ENCODE peak calls at places on chromosome 21, in eight cellular contexts. One of them, this sample, is unnamed.

GRCh38 chr21:45912611-45913415 is 68.8 kb upstream of the COL6A1 start:
- DNase-seq in ascending aorta: no peak
- DNase-seq in adrenal gland: no peak
- DNase-seq in OCI-LY7: no peak
- DNase-seq in ovary: no peak
- DNase-seq in pancreas: no peak
- DNase-seq in heart left ventricle: no peak
- DNase-seq in HCT116: no peak
- DNase-seq in this sample: no peak

GRCh38 chr21:46325073-46325912 is 1.3 kb downstream of the PCNT start:
- DNase-seq in OCI-LY7: peak; percentile 60
- DNase-seq in ascending aorta: no peak
- DNase-seq in adrenal gland: peak; percentile 54
- DNase-seq in ovary: peak; percentile 65
- DNase-seq in pancreas: peak; percentile 27
- DNase-seq in heart left ventricle: peak; percentile 48
- DNase-seq in HCT116: peak; percentile 28
- DNase-seq in this sample: peak; percentile 37

GRCh38 chr21:45973475-45974072 is 8.0 kb upstream of the COL6A1 start:
- DNase-seq in ascending aorta: peak; percentile 93
- DNase-seq in HCT116: peak; percentile 35
- DNase-seq in OCI-LY7: no peak
- DNase-seq in heart left ventricle: peak; percentile 87
- DNase-seq in pancreas: no peak
- DNase-seq in adrenal gland: peak; percentile 68
- DNase-seq in ovary: peak; percentile 93
- DNase-seq in this sample: peak; percentile 66

GRCh38 chr21:46205121-46205520 is 20.9 kb upstream of the SPATC1L start:
- DNase-seq in ascending aorta: no peak
- DNase-seq in OCI-LY7: no peak
- DNase-seq in ovary: peak; percentile 17
- DNase-seq in heart left ventricle: no peak
- DNase-seq in adrenal gland: no peak
- DNase-seq in pancreas: no peak
- DNase-seq in HCT116: no peak
- DNase-seq in this sample: no peak

GRCh38 chr21:27532081-27532480 is 565.2 kb upstream of the ADAMTS5 start:
- DNase-seq in ovary: no peak
- DNase-seq in ascending aorta: no peak
- DNase-seq in adrenal gland: no peak
- DNase-seq in heart left ventricle: no peak
- DNase-seq in HCT116: no peak
- DNase-seq in OCI-LY7: no peak
- DNase-seq in pancreas: no peak
- DNase-seq in this sample: no peak

GRCh38 chr21:21973806-21974205 is 975.6 kb downstream of the NCAM2 start:
- DNase-seq in HCT116: no peak
- DNase-seq in OCI-LY7: no peak
- DNase-seq in ovary: no peak
- DNase-seq in heart left ventricle: no peak
- DNase-seq in adrenal gland: no peak
- DNase-seq in ascending aorta: no peak
- DNase-seq in pancreas: no peak
- DNase-seq in this sample: no peak

GRCh38 chr21:14526816-14527689 is 19.1 kb downstream of the SAMSN1 start:
- DNase-seq in heart left ventricle: no peak
- DNase-seq in adrenal gland: no peak
- DNase-seq in pancreas: no peak
- DNase-seq in ascending aorta: no peak
- DNase-seq in ovary: no peak
- DNase-seq in OCI-LY7: no peak
- DNase-seq in HCT116: no peak
- DNase-seq in this sample: no peak

GRCh38 chr21:29115899-29116298 is 14.5 kb upstream of the MAP3K7CL start:
- DNase-seq in ascending aorta: no peak
- DNase-seq in heart left ventricle: no peak
- DNase-seq in pancreas: no peak
- DNase-seq in HCT116: no peak
- DNase-seq in OCI-LY7: no peak
- DNase-seq in adrenal gland: no peak
- DNase-seq in ovary: no peak
- DNase-seq in this sample: no peak

GRCh38 chr21:46124926-46125845 is 27.3 kb downstream of the COL6A2 start:
- DNase-seq in heart left ventricle: peak; percentile 17
- DNase-seq in HCT116: no peak
- DNase-seq in ascending aorta: peak; percentile 58
- DNase-seq in OCI-LY7: no peak
- DNase-seq in pancreas: no peak
- DNase-seq in adrenal gland: peak; percentile 11
- DNase-seq in ovary: peak; percentile 49
- DNase-seq in this sample: peak; percentile 21

GRCh38 chr21:15731243-15731613 is 1.4 kb downstream of the USP25 start:
- DNase-seq in heart left ventricle: no peak
- DNase-seq in HCT116: no peak
- DNase-seq in pancreas: no peak
- DNase-seq in ascending aorta: no peak
- DNase-seq in adrenal gland: no peak
- DNase-seq in ovary: no peak
- DNase-seq in OCI-LY7: peak; percentile 13
- DNase-seq in this sample: no peak

GRCh38 chr21:46151989-46152938 is 3.1 kb downstream of the FTCD start:
- DNase-seq in adrenal gland: peak; percentile 16
- DNase-seq in ovary: peak; percentile 37
- DNase-seq in heart left ventricle: peak; percentile 13
- DNase-seq in pancreas: no peak
- DNase-seq in HCT116: no peak
- DNase-seq in ascending aorta: peak; percentile 51
- DNase-seq in OCI-LY7: no peak
- DNase-seq in this sample: peak; percentile 18

DNA sequence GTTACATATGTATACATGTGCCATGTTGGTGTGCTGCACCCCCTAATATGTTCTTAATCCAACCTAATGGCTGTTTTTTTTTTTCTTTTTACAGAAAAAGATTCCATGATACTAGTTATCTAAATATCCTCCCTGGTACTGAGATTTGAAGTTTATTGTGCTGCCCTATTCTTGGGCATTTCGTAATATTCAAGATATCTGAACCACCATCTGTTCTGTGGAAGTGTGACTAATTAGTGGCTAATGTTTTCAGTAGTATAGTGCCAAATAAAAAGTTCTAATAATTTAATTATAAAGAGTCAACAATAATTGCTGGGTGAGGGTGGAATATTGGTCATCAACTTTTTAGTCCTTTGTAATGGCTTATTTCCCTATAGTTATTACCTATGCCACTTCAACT is 217.5 kb downstream of the GABPA start:
- DNase-seq in heart left ventricle: no peak
- DNase-seq in ovary: no peak
- DNase-seq in HCT116: no peak
- DNase-seq in pancreas: no peak
- DNase-seq in OCI-LY7: no peak
- DNase-seq in adrenal gland: no peak
- DNase-seq in ascending aorta: no peak
- DNase-seq in this sample: no peak
- TF ChIP-seq CTCF in heart left ventricle: no peak
- TF ChIP-seq CTCF in ovary: no peak
- TF ChIP-seq CTCF in HCT116: no peak
- TF ChIP-seq CTCF in pancreas: no peak
- TF ChIP-seq CTCF in OCI-LY7: no peak
- TF ChIP-seq CTCF in adrenal gland: no peak
- TF ChIP-seq CTCF in ascending aorta: no peak
- TF ChIP-seq CTCF in this sample: no peak

DNA sequence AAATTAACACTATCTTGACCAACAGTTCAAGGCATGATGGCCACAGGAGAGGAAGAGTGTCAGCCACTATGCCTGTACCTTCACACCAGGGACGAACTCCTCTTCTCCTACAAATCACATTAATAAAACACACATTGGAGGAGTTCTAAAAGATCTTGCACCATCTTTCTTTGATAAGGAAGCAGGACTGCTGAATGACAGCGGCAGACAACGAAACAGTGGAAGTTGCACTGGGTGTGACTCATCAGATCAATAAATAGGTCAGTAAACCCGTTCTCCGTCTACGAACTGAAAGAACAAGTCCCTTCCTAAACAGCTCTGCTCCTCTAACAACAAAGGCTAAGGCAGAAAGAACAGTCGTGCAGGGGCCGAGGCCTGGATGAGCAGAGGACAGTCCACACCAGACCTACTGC is 23.1 kb downstream of the UBE2G2 start:
- DNase-seq in ascending aorta: no peak
- DNase-seq in heart left ventricle: no peak
- DNase-seq in HCT116: peak; percentile 64
- DNase-seq in ovary: no peak
- DNase-seq in OCI-LY7: no peak
- DNase-seq in pancreas: no peak
- DNase-seq in adrenal gland: peak; percentile 33
- DNase-seq in this sample: no peak
- H3K36me3 ChIP-seq in ascending aorta: peaks cover 18% of the 10 kb centered on the region
- H3K36me3 ChIP-seq in heart left ventricle: no peaks in the 10 kb centered on the region
- H3K36me3 ChIP-seq in HCT116: peaks cover 28% of the 10 kb centered on the region
- H3K36me3 ChIP-seq in ovary: no peaks in the 10 kb centered on the region
- H3K36me3 ChIP-seq in OCI-LY7: peaks cover 91% of the 10 kb centered on the region
- H3K36me3 ChIP-seq in pancreas: peaks cover 5% of the 10 kb centered on the region
- H3K36me3 ChIP-seq in adrenal gland: no peaks in the 10 kb centered on the region
- H3K36me3 ChIP-seq in this sample: peaks cover 8% of the 10 kb centered on the region

GRCh38 chr21:38376235-38376634 is 119.4 kb downstream of the KCNJ15 start:
- DNase-seq in OCI-LY7: no peak
- DNase-seq in HCT116: no peak
- DNase-seq in heart left ventricle: peak; percentile 41
- DNase-seq in ovary: no peak
- DNase-seq in adrenal gland: no peak
- DNase-seq in ascending aorta: no peak
- DNase-seq in pancreas: no peak
- DNase-seq in this sample: no peak

GRCh38 chr21:38380391-38381137 is 117.7 kb downstream of the ERG start:
- DNase-seq in adrenal gland: no peak
- DNase-seq in ovary: no peak
- DNase-seq in pancreas: no peak
- DNase-seq in HCT116: no peak
- DNase-seq in heart left ventricle: no peak
- DNase-seq in OCI-LY7: no peak
- DNase-seq in ascending aorta: peak; percentile 78
- DNase-seq in this sample: no peak

GRCh38 chr21:38376693-38377092 is 119.9 kb downstream of the KCNJ15 start:
- DNase-seq in heart left ventricle: no peak
- DNase-seq in ascending aorta: no peak
- DNase-seq in ovary: no peak
- DNase-seq in HCT116: no peak
- DNase-seq in adrenal gland: no peak
- DNase-seq in pancreas: no peak
- DNase-seq in OCI-LY7: no peak
- DNase-seq in this sample: no peak

GRCh38 chr21:38379171-38379570 is 119.1 kb downstream of the ERG start:
- DNase-seq in ascending aorta: no peak
- DNase-seq in pancreas: no peak
- DNase-seq in HCT116: no peak
- DNase-seq in ovary: no peak
- DNase-seq in adrenal gland: no peak
- DNase-seq in OCI-LY7: no peak
- DNase-seq in heart left ventricle: no peak
- DNase-seq in this sample: no peak

GRCh38 chr21:38377165-38378093 is 120.6 kb downstream of the KCNJ15 start:
- DNase-seq in heart left ventricle: no peak
- DNase-seq in HCT116: no peak
- DNase-seq in ovary: no peak
- DNase-seq in ascending aorta: no peak
- DNase-seq in pancreas: no peak
- DNase-seq in adrenal gland: no peak
- DNase-seq in OCI-LY7: no peak
- DNase-seq in this sample: no peak
- TF ChIP-seq CTCF in heart left ventricle: no peak
- TF ChIP-seq CTCF in HCT116: no peak
- TF ChIP-seq CTCF in ovary: no peak
- TF ChIP-seq CTCF in ascending aorta: no peak
- TF ChIP-seq CTCF in pancreas: no peak
- TF ChIP-seq CTCF in adrenal gland: no peak
- TF ChIP-seq CTCF in OCI-LY7: no peak
- TF ChIP-seq CTCF in this sample: no peak

GRCh38 chr21:43755820-43756594 is 20.1 kb downstream of the CSTB start:
- DNase-seq in HCT116: no peak
- DNase-seq in ascending aorta: no peak
- DNase-seq in pancreas: no peak
- DNase-seq in OCI-LY7: no peak
- DNase-seq in ovary: no peak
- DNase-seq in adrenal gland: no peak
- DNase-seq in heart left ventricle: no peak
- DNase-seq in this sample: no peak
- H3K36me3 ChIP-seq in HCT116: peaks cover 24% of the 10 kb centered on the region
- H3K36me3 ChIP-seq in ascending aorta: peaks cover 55% of the 10 kb centered on the region
- H3K36me3 ChIP-seq in pancreas: peaks cover 6% of the 10 kb centered on the region
- H3K36me3 ChIP-seq in OCI-LY7: peaks cover 34% of the 10 kb centered on the region
- H3K36me3 ChIP-seq in ovary: no peaks in the 10 kb centered on the region
- H3K36me3 ChIP-seq in adrenal gland: no peaks in the 10 kb centered on the region
- H3K36me3 ChIP-seq in heart left ventricle: no peaks in the 10 kb centered on the region
- H3K36me3 ChIP-seq in this sample: peaks cover 97% of the 10 kb centered on the region

GRCh38 chr21:37496972-37497371 is 130.4 kb downstream of the DYRK1A start:
- DNase-seq in adrenal gland: no peak
- DNase-seq in ascending aorta: no peak
- DNase-seq in OCI-LY7: no peak
- DNase-seq in ovary: no peak
- DNase-seq in pancreas: no peak
- DNase-seq in HCT116: no peak
- DNase-seq in heart left ventricle: no peak
- DNase-seq in this sample: no peak
- TF ChIP-seq CTCF in adrenal gland: peak; percentile 28
- TF ChIP-seq CTCF in ascending aorta: no peak
- TF ChIP-seq CTCF in OCI-LY7: peak; percentile 71
- TF ChIP-seq CTCF in ovary: no peak
- TF ChIP-seq CTCF in pancreas: no peak
- TF ChIP-seq CTCF in HCT116: peak; percentile 24
- TF ChIP-seq CTCF in heart left ventricle: peak; percentile 29
- TF ChIP-seq CTCF in this sample: no peak

GRCh38 chr21:32336711-32337110 is 38.1 kb downstream of the MRAP start:
- DNase-seq in OCI-LY7: no peak
- DNase-seq in heart left ventricle: no peak
- DNase-seq in adrenal gland: no peak
- DNase-seq in HCT116: no peak
- DNase-seq in ovary: no peak
- DNase-seq in ascending aorta: no peak
- DNase-seq in pancreas: no peak
- DNase-seq in this sample: no peak
- H3K36me3 ChIP-seq in OCI-LY7: peaks cover 94% of the 10 kb centered on the region
- H3K36me3 ChIP-seq in heart left ventricle: peaks cover 22% of the 10 kb centered on the region
- H3K36me3 ChIP-seq in adrenal gland: no peaks in the 10 kb centered on the region
- H3K36me3 ChIP-seq in HCT116: peaks cover 58% of the 10 kb centered on the region
- H3K36me3 ChIP-seq in ovary: no peaks in the 10 kb centered on the region
- H3K36me3 ChIP-seq in ascending aorta: peaks cover 93% of the 10 kb centered on the region
- H3K36me3 ChIP-seq in pancreas: no peaks in the 10 kb centered on the region
- H3K36me3 ChIP-seq in this sample: peaks cover 98% of the 10 kb centered on the region

This sample was measured in stomach.